ENCODE peak calls at places on chromosome 1, in four cellular contexts. Y is pancreas, M is Caki2, R is esophagus squamous epithelium. W is an unnamed sample.

GRCh38 chr1:198850196-198850595 is 211.4 kb downstream of the PTPRC start:
- DNase-seq in Y (no peak), R (no peak), M (no peak), W (no peak)

GRCh38 chr1:224183591-224184312 is 712 bp downstream of the DEGS1 start:
- DNase-seq in Y (peak), M (peak), R (no peak), W (peak)

GRCh38 chr1:62682531-62682930 is 5.7 kb downstream of the DOCK7 start:
- DNase-seq in R (no peak), M (no peak), Y (no peak), W (no peak)

GRCh38 chr1:26913754-26914619 is at the start of gene NR0B2:
- DNase-seq in Y (peak), M (peak), R (no peak), W (no peak)

GRCh38 chr1:207463021-207463420 is 8.9 kb downstream of the CR2 start:
- DNase-seq in Y (no peak), R (no peak), M (no peak), W (no peak)

GRCh38 chr1:232891116-232891515 is 59.3 kb upstream of the NTPCR start:
- DNase-seq in Y (no peak), M (no peak), R (no peak), W (no peak)

GRCh38 chr1:227004796-227005195 is 64.7 kb downstream of the COQ8A start:
- DNase-seq in Y (no peak), M (no peak), R (no peak), W (no peak)

GRCh38 chr1:232538224-232538942 is 91.5 kb downstream of the SIPA1L2 start:
- DNase-seq in Y (no peak), R (no peak), M (peak), W (no peak)

GRCh38 chr1:31955917-31956736 is 18.0 kb upstream of the PTP4A2 start:
- DNase-seq in Y (peak), R (peak), M (peak), W (peak)

GRCh38 chr1:244314921-244315544 is 136.7 kb downstream of the ADSS2 start:
- DNase-seq in M (no peak), R (no peak), Y (no peak), W (no peak)

GRCh38 chr1:66302810-66303209 is 231.1 kb upstream of the SGIP1 start:
- DNase-seq in R (no peak), M (peak), Y (no peak), W (no peak)

GRCh38 chr1:172999349-172999748 is 51.4 kb downstream of the TNFSF18 start:
- DNase-seq in R (no peak), Y (no peak), M (no peak), W (no peak)

GRCh38 chr1:232333419-232333767 is 296.5 kb downstream of the SIPA1L2 start:
- DNase-seq in Y (no peak), M (no peak), R (no peak), W (no peak)

GRCh38 chr1:119773711-119774241 is 5.1 kb upstream of the HMGCS2 start:
- DNase-seq in Y (no peak), M (no peak), R (no peak), W (no peak)

GRCh38 chr1:3071507-3072177 is 2.6 kb downstream of the PRDM16 start:
- DNase-seq in Y (no peak), M (no peak), R (no peak), W (no peak)

W was measured in activated T-helper 9 cell treated with anti-CD3 and anti-CD28 coated beads, Interleukin-2, amount 50 U/mL, for 16 hours.